ENCODE peak calls at places on chromosome 4, in nine cellular contexts. J, O, Q, X, A, T, S, K and H are unnamed samples.

GRCh38 chr4:38237139-38237538 is 276.9 kb downstream of the PTTG2 start:
- DNase-seq in J (no peak), O (no peak), Q (peak; percentile 80), X (peak; percentile 38), A (no peak), T (no peak), S (peak; percentile 45), K (peak; percentile 21), H (peak; percentile 75)

GRCh38 chr4:20773144-20773997 is 73.1 kb downstream of the PACRGL start:
- DNase-seq in J (peak; percentile 38), O (peak; percentile 12), Q (peak; percentile 72), X (no peak), A (peak; percentile 73), T (peak; percentile 23), S (peak; percentile 71), K (peak; percentile 72), H (peak; percentile 6)

GRCh38 chr4:139762715-139763114 is 97.1 kb downstream of the MGST2 start:
- DNase-seq in J (no peak), O (no peak), Q (no peak), X (no peak), A (no peak), T (no peak), S (no peak), K (no peak), H (no peak)

GRCh38 chr4:2934813-2935761 is 28.1 kb downstream of the NOP14 start:
- DNase-seq in J (peak; percentile 98), O (peak; percentile 96), Q (peak; percentile 89), X (peak; percentile 76), A (peak; percentile 92), T (peak; percentile 95), S (peak; percentile 88), K (peak; percentile 80), H (peak; percentile 71)

GRCh38 chr4:10061650-10062415 is 40.5 kb upstream of the SLC2A9 start:
- DNase-seq in J (no peak), O (no peak), Q (peak; percentile 67), X (no peak), A (no peak), T (no peak), S (no peak), K (no peak), H (peak; percentile 76)

GRCh38 chr4:22420291-22420690 is 95.6 kb downstream of the ADGRA3 start:
- DNase-seq in J (peak; percentile 14), O (no peak), Q (no peak), X (no peak), A (no peak), T (no peak), S (no peak), K (no peak), H (no peak)

GRCh38 chr4:7828011-7828720 is 111.5 kb downstream of the AFAP1 start:
- DNase-seq in J (no peak), O (peak; percentile 77), Q (peak; percentile 85), X (no peak), A (no peak), T (peak; percentile 52), S (peak; percentile 99), K (peak; percentile 99), H (peak; percentile 69)

GRCh38 chr4:5204781-5205180 is 153.5 kb downstream of the STK32B start:
- DNase-seq in J (no peak), O (no peak), Q (peak; percentile 40), X (no peak), A (no peak), T (no peak), S (no peak), K (no peak), H (no peak)

GRCh38 chr4:4344915-4345527 is 41.9 kb upstream of the NSG1 start:
- DNase-seq in J (no peak), O (no peak), Q (no peak), X (no peak), A (no peak), T (no peak), S (no peak), K (no peak), H (no peak)

GRCh38 chr4:6427439-6428090 is 44.8 kb downstream of the PPP2R2C start:
- DNase-seq in J (no peak), O (no peak), Q (no peak), X (no peak), A (no peak), T (no peak), S (no peak), K (no peak), H (no peak)

GRCh38 chr4:41878170-41878941 is 56.9 kb upstream of the TMEM33 start:
- DNase-seq in J (no peak), O (no peak), Q (no peak), X (no peak), A (peak; percentile 39), T (no peak), S (no peak), K (no peak), H (no peak)

GRCh38 chr4:183444953-183445543 is 612 bp downstream of the CDKN2AIP start:
- DNase-seq in J (no peak), O (no peak), Q (peak; percentile 2), X (no peak), A (no peak), T (no peak), S (peak; percentile 8), K (no peak), H (no peak)

GRCh38 chr4:155948541-155948940 is 5.1 kb downstream of the CTSO start:
- DNase-seq in J (no peak), O (no peak), Q (no peak), X (no peak), A (no peak), T (no peak), S (no peak), K (no peak), H (no peak)

GRCh38 chr4:5018603-5019002 is 655 bp downstream of the CYTL1 start:
- DNase-seq in J (no peak), O (no peak), Q (no peak), X (no peak), A (peak; percentile 31), T (no peak), S (no peak), K (no peak), H (no peak)

GRCh38 chr4:112185740-112186670 is 40.8 kb downstream of the FAM241A start:
- DNase-seq in J (no peak), O (no peak), Q (no peak), X (no peak), A (no peak), T (no peak), S (peak; percentile 42), K (no peak), H (no peak)

GRCh38 chr4:1859389-1859753 is 3.4 kb upstream of the LETM1 start:
- DNase-seq in J (no peak), O (no peak), Q (no peak), X (no peak), A (no peak), T (no peak), S (no peak), K (no peak), H (no peak)
- H3K27ac ChIP-seq in J (no peak overlapping the region), O (no peak overlapping the region), Q (no peak overlapping the region), X (no peak overlapping the region), A (no peak overlapping the region), T (no peak overlapping the region), S (no peak overlapping the region), K (no peak overlapping the region), H (no peak overlapping the region)

GRCh38 chr4:15381806-15382338 is 46.0 kb upstream of the C1QTNF7 start:
- DNase-seq in J (no peak), O (no peak), Q (no peak), X (no peak), A (no peak), T (no peak), S (no peak), K (no peak), H (no peak)

GRCh38 chr4:15385515-15385914 is 42.3 kb upstream of the C1QTNF7 start:
- DNase-seq in J (no peak), O (no peak), Q (no peak), X (no peak), A (no peak), T (no peak), S (no peak), K (no peak), H (no peak)

GRCh38 chr4:15382669-15383273 is 45.1 kb upstream of the C1QTNF7 start:
- DNase-seq in J (no peak), O (no peak), Q (no peak), X (no peak), A (no peak), T (no peak), S (no peak), K (no peak), H (no peak)

GRCh38 chr4:15385928-15386327 is 41.9 kb upstream of the C1QTNF7 start:
- DNase-seq in J (no peak), O (peak; percentile 35), Q (no peak), X (no peak), A (no peak), T (no peak), S (no peak), K (no peak), H (no peak)
- H3K27ac ChIP-seq in J (no peak overlapping the region), O (no peak overlapping the region), Q (no peak overlapping the region), X (no peak overlapping the region), A (no peak overlapping the region), T (no peak overlapping the region), S (no peak overlapping the region), K (no peak overlapping the region), H (no peak overlapping the region)

GRCh38 chr4:185840201-185840600 is 28.2 kb upstream of the SORBS2 start:
- DNase-seq in J (no peak), O (no peak), Q (no peak), X (no peak), A (no peak), T (no peak), S (no peak), K (peak; percentile 15), H (no peak)
- H3K27ac ChIP-seq in J (peak overlapping the region; percentile 56), O (peak overlapping the region; percentile 31), Q (no peak overlapping the region), X (no peak overlapping the region), A (peak overlapping the region; percentile 100), T (no peak overlapping the region), S (peak overlapping the region; percentile 75), K (peak overlapping the region; percentile 99), H (no peak overlapping the region)

GRCh38 chr4:36043241-36043640 is 201.1 kb downstream of the ARAP2 start:
- DNase-seq in J (no peak), O (no peak), Q (no peak), X (no peak), A (no peak), T (no peak), S (no peak), K (no peak), H (no peak)
- H3K27ac ChIP-seq in J (no peak overlapping the region), O (no peak overlapping the region), Q (no peak overlapping the region), X (no peak overlapping the region), A (no peak overlapping the region), T (no peak overlapping the region), S (no peak overlapping the region), K (no peak overlapping the region), H (no peak overlapping the region)

GRCh38 chr4:925771-926500 is 6.2 kb downstream of the GAK start:
- DNase-seq in J (peak; percentile 7), O (no peak), Q (no peak), X (no peak), A (no peak), T (no peak), S (no peak), K (no peak), H (no peak)
- H3K27ac ChIP-seq in J (no peak overlapping the region), O (no peak overlapping the region), Q (no peak overlapping the region), X (peak overlapping the region; percentile 8), A (no peak overlapping the region), T (no peak overlapping the region), S (no peak overlapping the region), K (no peak overlapping the region), H (no peak overlapping the region)